ENCODE peak calls at places on chromosomes 11 and 22, in seven cellular contexts. J is K562, O is WTC11, A is HCT116, N is GM12878, K is HEK293T, L is HepG2. V is an unnamed sample.

GRCh38 chr11:76609736-76610370 is 60.7 kb downstream of the LRRC32 start:
- DNase-seq in J (no peak), O (no peak), A (no peak), N (no peak), K (no peak), L (no peak), V (no peak)

GRCh38 chr11:73227571-73228211 is 9.6 kb downstream of the P2RY2 start:
- DNase-seq in J (peak), O (peak), A (peak), N (no peak), K (no peak), L (no peak), V (peak)

GRCh38 chr22:21447694-21448402 is 19.3 kb upstream of the TMEM191C start:
- DNase-seq in J (peak), O (peak), A (no peak), N (no peak), K (peak), L (no peak), V (no peak)

GRCh38 chr11:8814923-8815240 is 96.1 kb upstream of the AKIP1 start:
- DNase-seq in J (no peak), O (no peak), A (no peak), N (no peak), K (no peak), L (no peak), V (no peak)

GRCh38 chr11:40271361-40271760 is 1188.1 kb downstream of the LRRC4C start:
- DNase-seq in J (no peak), O (no peak), A (no peak), N (no peak), K (no peak), L (no peak), V (no peak)

GRCh38 chr11:15873501-15873900 is 482.8 kb downstream of the SOX6 start:
- DNase-seq in J (no peak), O (no peak), A (no peak), N (no peak), K (no peak), L (no peak), V (no peak)

GRCh38 chr11:83241291-83241946 is 44.7 kb downstream of the CCDC90B start:
- DNase-seq in J (peak), O (peak), A (peak), N (no peak), K (peak), L (peak), V (no peak)

GRCh38 chr22:33697640-33698039 is 222.6 kb downstream of the LARGE1 start:
- DNase-seq in J (no peak), O (no peak), A (no peak), N (no peak), K (no peak), L (peak), V (no peak)

GRCh38 chr11:68038226-68038717 is 553 bp upstream of the TCIRG1 start:
- DNase-seq in J (peak), O (no peak), A (no peak), N (no peak), K (no peak), L (peak), V (no peak)

GRCh38 chr11:63240791-63241379 is 2.5 kb downstream of the SLC22A25 start:
- DNase-seq in J (no peak), O (no peak), A (no peak), N (no peak), K (no peak), L (peak), V (no peak)

GRCh38 chr11:112961146-112961668 is at the start of gene NCAM1:
- DNase-seq in J (peak), O (peak), A (peak), N (no peak), K (peak), L (peak), V (peak)

GRCh38 chr22:47837703-47838102 is 1075.3 kb downstream of the TBC1D22A start:
- DNase-seq in J (peak), O (peak), A (peak), N (no peak), K (no peak), L (peak), V (peak)

GRCh38 chr22:35044607-35045390 is 21.2 kb upstream of the ISX start:
- DNase-seq in J (no peak), O (no peak), A (no peak), N (no peak), K (no peak), L (no peak), V (no peak)

GRCh38 chr11:62958547-62959071 is 26.2 kb downstream of the SLC22A6 start:
- DNase-seq in J (no peak), O (no peak), A (no peak), N (no peak), K (no peak), L (no peak), V (no peak)

GRCh38 chr11:18987454-18988231 is 48.4 kb upstream of the MRGPRX1 start:
- DNase-seq in J (no peak), O (no peak), A (peak), N (no peak), K (no peak), L (no peak), V (no peak)

GRCh38 chr22:45584121-45584570 is 81.5 kb downstream of the FBLN1 start:
- DNase-seq in J (no peak), O (no peak), A (no peak), N (no peak), K (no peak), L (no peak), V (no peak)

GRCh38 chr22:41367680-41368542 is 13.8 kb upstream of the TEF start:
- DNase-seq in J (no peak), O (no peak), A (no peak), N (no peak), K (no peak), L (peak), V (no peak)

GRCh38 chr11:95499516-95500135 is 268.6 kb upstream of the SESN3 start:
- DNase-seq in J (no peak), O (no peak), A (no peak), N (no peak), K (no peak), L (no peak), V (no peak)

GRCh38 chr11:82796970-82797594 is 63.4 kb upstream of the FAM181B start:
- DNase-seq in J (no peak), O (no peak), A (no peak), N (no peak), K (no peak), L (no peak), V (no peak)

GRCh38 chr22:25085930-25086901 is 113.4 kb upstream of the CRYBB3 start:
- DNase-seq in J (no peak), O (no peak), A (no peak), N (peak), K (no peak), L (peak), V (no peak)

GRCh38 chr11:68049509-68050370 is 10.9 kb downstream of the TCIRG1 start:
- DNase-seq in J (no peak), O (no peak), A (no peak), N (no peak), K (no peak), L (no peak), V (no peak)

GRCh38 chr11:127002669-127003259 is 2.2 kb upstream of the KIRREL3 start:
- DNase-seq in J (no peak), O (no peak), A (no peak), N (no peak), K (no peak), L (no peak), V (no peak)

GRCh38 chr11:3050386-3051325 is 6.6 kb downstream of the CARS1 start:
- DNase-seq in J (no peak), O (no peak), A (no peak), N (no peak), K (no peak), L (no peak), V (no peak)

GRCh38 chr22:39374191-39374590 is 24.4 kb downstream of the SYNGR1 start:
- DNase-seq in J (peak), O (peak), A (no peak), N (no peak), K (no peak), L (no peak), V (no peak)

GRCh38 chr22:21623402-21623970 is 6.3 kb downstream of the YDJC start:
- DNase-seq in J (no peak), O (no peak), A (no peak), N (no peak), K (no peak), L (no peak), V (no peak)

GRCh38 chr11:95767498-95767897 is 22.1 kb downstream of the FAM76B start:
- DNase-seq in J (no peak), O (no peak), A (no peak), N (no peak), K (no peak), L (no peak), V (no peak)

GRCh38 chr22:46355996-46356471 is 20.5 kb downstream of the TRMU start:
- DNase-seq in J (no peak), O (no peak), A (no peak), N (no peak), K (no peak), L (no peak), V (no peak)

GRCh38 chr11:66106786-66107599 is 36.9 kb downstream of the PACS1 start:
- DNase-seq in J (no peak), O (no peak), A (no peak), N (no peak), K (no peak), L (peak), V (no peak)

GRCh38 chr11:69443968-69444364 is 37.5 kb upstream of the LINC01488 start:
- DNase-seq in J (no peak), O (no peak), A (no peak), N (no peak), K (no peak), L (no peak), V (no peak)

GRCh38 chr11:12543596-12544415 is 130.4 kb upstream of the TEAD1 start:
- DNase-seq in J (no peak), O (no peak), A (no peak), N (no peak), K (no peak), L (no peak), V (peak)

GRCh38 chr11:70360211-70360610 is 38.1 kb upstream of the CTTN start:
- DNase-seq in J (no peak), O (no peak), A (no peak), N (no peak), K (no peak), L (no peak), V (no peak)

DNA sequence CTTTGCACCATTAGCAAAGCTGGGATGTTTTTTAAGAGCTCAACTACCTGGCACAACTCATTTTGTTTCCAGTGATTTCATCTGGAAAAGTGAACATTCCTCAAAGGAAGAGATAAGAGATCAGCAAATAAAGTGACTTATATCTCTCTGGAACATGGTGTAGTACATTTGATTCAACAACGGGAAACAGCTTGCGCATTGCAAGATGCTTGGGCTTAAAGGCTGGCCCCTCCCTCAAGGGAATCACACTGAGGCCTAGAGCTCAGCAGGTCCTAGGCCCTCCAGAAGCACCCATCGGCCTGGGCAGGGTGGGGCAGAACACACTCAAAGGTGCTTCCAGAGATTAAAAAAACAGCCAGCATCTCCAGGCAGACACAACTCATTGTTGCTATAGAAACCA is 69.0 kb upstream of the ARFGAP3 start:
- DNase-seq in J (no peak), O (no peak), A (no peak), N (no peak), K (no peak), L (no peak), V (no peak)
- TF ChIP-seq SP1 in J (no peak), O (no peak), A (no peak), N (no peak), K (no peak), L (no peak), V (no peak)

DNA sequence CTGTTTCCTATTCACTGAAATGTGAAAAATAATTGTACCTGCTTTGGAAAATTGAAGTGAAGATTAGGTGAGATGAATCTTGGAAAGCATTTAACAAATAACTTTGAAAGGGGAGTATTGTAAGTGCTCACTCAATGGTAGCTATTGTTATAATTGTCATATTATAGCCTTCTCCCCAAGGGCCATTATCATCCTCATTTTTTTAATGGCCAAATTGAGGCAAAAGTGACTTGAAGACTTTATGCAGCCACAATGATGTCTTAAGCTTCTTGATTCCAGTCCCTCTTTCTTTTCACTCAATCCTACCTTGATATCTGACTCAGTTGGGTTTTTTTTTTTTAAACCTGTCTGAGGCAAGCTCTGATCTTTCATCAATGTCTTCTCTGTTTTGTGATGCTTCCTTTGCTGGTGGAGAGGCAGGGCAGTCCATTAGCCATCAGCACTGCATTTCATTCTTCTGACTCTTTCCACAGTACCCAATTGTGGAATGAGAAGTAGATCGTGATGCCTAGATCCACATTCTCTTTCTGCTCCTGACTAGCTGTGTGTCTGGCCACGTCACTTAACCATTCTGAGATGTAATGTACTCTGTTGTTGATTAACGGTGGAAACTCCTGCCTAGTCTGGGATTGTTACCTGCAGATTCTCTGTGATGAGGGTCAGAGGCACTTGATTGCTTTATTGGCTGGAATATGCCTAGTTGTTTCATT is 101.4 kb downstream of the DBX1 start:
- DNase-seq in J (no peak), O (no peak), A (no peak), N (no peak), K (no peak), L (no peak), V (no peak)
- TF ChIP-seq SP1 in J (no peak), O (no peak), A (no peak), N (no peak), K (no peak), L (no peak), V (no peak)

GRCh38 chr11:111324277-111324720 is 26.0 kb downstream of the POU2AF3 start:
- DNase-seq in J (no peak), O (no peak), A (no peak), N (no peak), K (no peak), L (no peak), V (no peak)
- TF ChIP-seq SP1 in J (no peak), O (no peak), A (no peak), N (no peak), K (no peak), L (no peak), V (no peak)

GRCh38 chr11:64500176-64501013 is 90.6 kb upstream of the SLC22A12 start:
- DNase-seq in J (peak), O (no peak), A (peak), N (no peak), K (no peak), L (no peak), V (no peak)
- TF ChIP-seq SP1 in J (peak), O (no peak), A (no peak), N (no peak), K (no peak), L (no peak), V (no peak)

GRCh38 chr22:43835736-43836135 is 23.6 kb upstream of the EFCAB6 start:
- DNase-seq in J (no peak), O (no peak), A (no peak), N (no peak), K (no peak), L (no peak), V (no peak)
- TF ChIP-seq SP1 in J (no peak), O (no peak), A (no peak), N (no peak), K (no peak), L (no peak), V (no peak)